ENCODE peak calls at places on chromosomes 13 and 19, in four cellular contexts. C is left ventricle myocardium inferior; N is activated CD8-positive, alpha-beta T cell treated with anti-CD3 and anti-CD28 coated beads for 36 hours; Q is kidney. E is an unnamed sample.

GRCh38 chr13:97142452-97142851 is 79.7 kb upstream of the MBNL2 start:
- DNase-seq in C (peak), N (no peak), Q (no peak), E (no peak)

GRCh38 chr19:708154-709141 is at the start of gene PALM:
- DNase-seq in C (peak), N (no peak), Q (no peak), E (no peak)

GRCh38 chr19:8321760-8322637 is 703 bp downstream of the RPS28 start:
- DNase-seq in C (no peak), N (peak), Q (no peak), E (no peak)

GRCh38 chr19:40610396-40611064 is 9.4 kb downstream of the LTBP4 start:
- DNase-seq in C (peak), N (peak), Q (peak), E (no peak)

GRCh38 chr13:80399340-80400163 is 58.6 kb upstream of the SPRY2 start:
- DNase-seq in C (no peak), N (peak), Q (no peak), E (no peak)

GRCh38 chr13:28655566-28655965 is 3.4 kb upstream of the POMP start:
- DNase-seq in C (no peak), N (no peak), Q (no peak), E (no peak)

GRCh38 chr13:53343345-53343744 is 314.7 kb downstream of the OLFM4 start:
- DNase-seq in C (no peak), N (no peak), Q (no peak), E (no peak)

GRCh38 chr13:45406421-45406820 is 11.8 kb downstream of the SLC25A30 start:
- DNase-seq in C (no peak), N (no peak), Q (no peak), E (no peak)

GRCh38 chr13:28219408-28220099 is 81.2 kb downstream of the PAN3 start:
- DNase-seq in C (no peak), N (no peak), Q (no peak), E (no peak)

E was measured in GM12891.